ENCODE peak calls at places on chromosomes 2 and 18, in five cellular contexts. I is K562, Q is HepG2, L is GM23338, O is GM12878. S is an unnamed sample.

GRCh38 chr2:239671916-239672849 is 271.4 kb upstream of the HDAC4 start:
- DNase-seq in I (no peak), Q (no peak), L (no peak), O (no peak), S (no peak)

GRCh38 chr2:105574796-105575344 is 169.8 kb upstream of the NCK2 start:
- DNase-seq in I (no peak), Q (no peak), L (no peak), O (no peak), S (no peak)

GRCh38 chr18:5452943-5453342 is 90.9 kb downstream of the EPB41L3 start:
- DNase-seq in I (no peak), Q (no peak), L (no peak), O (no peak), S (no peak)

GRCh38 chr2:108907822-108908716 is 81.0 kb downstream of the EDAR start:
- DNase-seq in I (no peak), Q (no peak), L (no peak), O (no peak), S (no peak)

GRCh38 chr2:125004091-125004800 is 979.2 kb downstream of the CNTNAP5 start:
- DNase-seq in I (no peak), Q (no peak), L (no peak), O (no peak), S (no peak)

GRCh38 chr2:73133566-73134227 is 20.9 kb upstream of the RAB11FIP5 start:
- DNase-seq in I (no peak), Q (no peak), L (no peak), O (no peak), S (no peak)

GRCh38 chr18:45464619-45465018 is 150.7 kb upstream of the SLC14A2 start:
- DNase-seq in I (no peak), Q (no peak), L (no peak), O (no peak), S (no peak)

GRCh38 chr2:214507032-214507431 is 96.2 kb downstream of the VWC2L start:
- DNase-seq in I (no peak), Q (no peak), L (no peak), O (no peak), S (no peak)

GRCh38 chr2:206031162-206031784 is 54.7 kb downstream of the INO80D start:
- DNase-seq in I (no peak), Q (no peak), L (no peak), O (peak), S (no peak)

GRCh38 chr2:225512873-225513580 is 113.5 kb downstream of the NYAP2 start:
- DNase-seq in I (no peak), Q (peak), L (no peak), O (no peak), S (no peak)

GRCh38 chr2:223734346-223734745 is 103.0 kb downstream of the AP1S3 start:
- DNase-seq in I (no peak), Q (no peak), L (no peak), O (no peak), S (no peak)

GRCh38 chr2:172739651-172740050 is 4.0 kb downstream of the RAPGEF4 start:
- DNase-seq in I (no peak), Q (no peak), L (no peak), O (no peak), S (no peak)

GRCh38 chr18:10074122-10074521 is 160.3 kb downstream of the VAPA start:
- DNase-seq in I (no peak), Q (no peak), L (no peak), O (no peak), S (no peak)

GRCh38 chr2:149389506-149390167 is 59.2 kb downstream of the LYPD6 start:
- DNase-seq in I (no peak), Q (no peak), L (peak), O (no peak), S (no peak)

GRCh38 chr2:20542761-20543578 is 96.1 kb downstream of the RHOB start:
- DNase-seq in I (no peak), Q (no peak), L (no peak), O (no peak), S (no peak)

GRCh38 chr2:106596844-106597243 is 109.7 kb downstream of the CD8B2 start:
- DNase-seq in I (peak), Q (peak), L (peak), O (no peak), S (no peak)

GRCh38 chr18:55321268-55322175 is 266.5 kb downstream of the TCF4 start:
- DNase-seq in I (no peak), Q (no peak), L (peak), O (peak), S (no peak)

GRCh38 chr18:26097563-26097962 is 7.2 kb upstream of the SS18 start:
- DNase-seq in I (no peak), Q (no peak), L (no peak), O (no peak), S (no peak)

GRCh38 chr2:236879416-236879963 is 206.2 kb upstream of the COPS8 start:
- DNase-seq in I (no peak), Q (no peak), L (no peak), O (no peak), S (peak)

GRCh38 chr2:16392647-16393482 is 272.8 kb downstream of the CYRIA start:
- DNase-seq in I (no peak), Q (peak), L (no peak), O (no peak), S (no peak)

GRCh38 chr18:57427429-57428181 is 7.6 kb upstream of the ONECUT2 start:
- DNase-seq in I (no peak), Q (no peak), L (peak), O (no peak), S (no peak)

GRCh38 chr2:231001921-231002320 is 6.0 kb downstream of the SPATA3 start:
- DNase-seq in I (no peak), Q (no peak), L (no peak), O (no peak), S (no peak)

GRCh38 chr2:238242731-238243495 is 3.1 kb upstream of the HES6 start:
- DNase-seq in I (no peak), Q (peak), L (no peak), O (no peak), S (no peak)

GRCh38 chr2:23426284-23426905 is 41.4 kb downstream of the KLHL29 start:
- DNase-seq in I (no peak), Q (no peak), L (no peak), O (no peak), S (peak)

GRCh38 chr18:12041561-12041960 is 52.1 kb upstream of the ANKRD62 start:
- DNase-seq in I (no peak), Q (no peak), L (no peak), O (no peak), S (no peak)
- TF ChIP-seq CREB1 in I (no peak), Q (no peak), L (no peak), O (no peak), S (no peak)

DNA sequence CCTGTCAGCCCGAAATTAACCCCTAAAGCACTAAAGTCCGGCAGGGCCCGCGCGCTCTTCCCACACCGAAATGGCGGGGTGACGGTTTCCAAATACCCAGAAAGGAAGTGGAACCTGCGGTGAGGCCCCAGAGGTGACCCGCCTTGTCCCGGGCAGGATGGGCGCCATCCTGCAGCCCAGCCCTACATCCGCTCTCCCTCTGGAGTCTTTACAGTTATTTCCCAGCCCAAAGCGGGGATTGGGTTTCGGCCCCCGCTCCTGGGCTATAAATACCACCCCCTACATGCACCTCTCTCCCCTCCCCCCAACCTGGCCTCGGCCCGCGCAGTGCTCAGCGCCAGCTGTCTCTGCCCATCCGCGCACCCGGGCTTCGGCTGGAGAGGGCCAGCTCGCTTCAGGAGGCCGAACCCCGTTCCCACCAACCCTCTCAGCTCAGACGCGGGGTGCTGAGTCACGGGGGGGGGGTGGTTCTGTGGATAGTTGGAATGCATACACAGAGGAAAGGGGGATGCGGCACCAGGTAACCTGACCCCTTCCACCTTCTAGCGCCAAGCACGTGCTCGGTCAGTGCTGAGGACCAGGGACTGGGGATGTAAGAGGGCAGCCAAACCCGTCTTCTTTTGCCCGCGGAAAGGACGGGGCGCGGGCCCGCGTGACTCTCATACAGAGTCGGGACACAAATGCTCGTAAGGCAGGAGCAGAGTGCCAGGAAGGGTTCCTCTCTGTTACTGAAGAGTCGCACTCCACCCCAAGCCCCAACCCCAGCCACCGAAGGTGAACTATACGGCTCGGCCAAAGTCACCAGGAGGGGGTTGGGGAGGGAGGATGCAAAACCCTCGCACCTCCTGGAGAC is at the start of gene TUBA4B:
- DNase-seq in I (peak), Q (no peak), L (peak), O (no peak), S (peak)
- TF ChIP-seq EZH2 in I (no peak), Q (no peak), L (no peak), O (no peak), S (no peak)

DNA sequence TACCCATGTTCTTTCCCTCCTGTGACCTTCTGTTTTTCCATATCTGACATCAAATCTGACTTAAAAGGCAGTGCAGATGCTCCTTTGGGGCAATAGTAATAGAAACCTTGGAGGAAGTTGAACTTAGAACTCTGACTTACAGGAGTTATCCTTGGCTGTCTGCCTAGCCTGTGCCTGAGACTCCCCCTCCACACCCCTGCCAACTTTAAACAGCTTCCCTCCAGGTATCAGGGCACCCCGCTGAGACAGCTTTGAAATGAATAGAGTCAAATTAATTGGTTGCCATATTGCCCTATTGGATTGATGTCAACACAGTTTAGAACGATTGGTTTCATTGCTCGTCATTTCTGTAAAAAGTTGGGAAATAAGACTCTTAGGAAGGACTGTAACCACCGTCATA is 322.0 kb downstream of the PRKCE start:
- DNase-seq in I (no peak), Q (no peak), L (no peak), O (no peak), S (no peak)
- TF ChIP-seq CREB1 in I (no peak), Q (no peak), L (no peak), O (no peak), S (no peak)

GRCh38 chr2:232418466-232419244 is 12.0 kb downstream of the ALPG start:
- DNase-seq in I (peak), Q (no peak), L (peak), O (no peak), S (peak)
- TF ChIP-seq EZH2 in I (no peak), Q (no peak), L (no peak), O (no peak), S (peak)

DNA sequence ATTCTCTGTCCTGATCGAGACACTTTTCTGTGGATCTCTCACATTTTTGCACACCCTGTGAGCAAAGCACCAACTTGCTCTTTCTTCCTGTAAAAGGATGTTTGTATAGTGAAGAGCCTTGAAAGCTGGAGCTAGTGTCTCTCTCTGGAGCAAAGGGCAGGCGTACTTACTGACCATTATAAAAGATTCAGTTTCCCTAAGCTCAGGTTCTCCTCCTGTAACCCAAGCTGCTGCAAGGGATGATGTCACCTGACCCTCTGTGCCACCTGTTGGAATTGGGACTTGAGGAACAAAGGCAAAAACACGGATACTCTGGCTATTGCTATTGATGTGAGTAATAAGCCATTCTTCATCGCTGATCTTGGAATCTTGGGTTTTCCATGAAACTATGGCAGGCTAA is 52.6 kb upstream of the NEMP2 start:
- DNase-seq in I (no peak), Q (no peak), L (no peak), O (no peak), S (no peak)
- TF ChIP-seq CREB1 in I (no peak), Q (no peak), L (no peak), O (no peak), S (no peak)

S was measured in H1.